ENCODE peak calls at places on chromosome 16, in four cellular contexts. J is lower lobe of right lung, V is HuH-7, O is tibial artery. W is an unnamed sample.

GRCh38 chr16:50209548-50210265 is 56.6 kb downstream of the TENT4B start:
- DNase-seq in O (no peak), J (no peak), V (no peak), W (peak; percentile 46)

GRCh38 chr16:20763461-20764232 is at the start of gene ACSM3:
- DNase-seq in V (peak; percentile 73), O (peak; percentile 71), J (no peak), W (peak; percentile 90)

GRCh38 chr16:83727018-83727417 is 80.8 kb upstream of the HSBP1 start:
- DNase-seq in O (no peak), V (no peak), J (no peak), W (peak; percentile 63)

GRCh38 chr16:11175850-11176341 is 80.1 kb downstream of the SOCS1 start:
- DNase-seq in O (no peak), V (no peak), J (no peak), W (no peak)

GRCh38 chr16:2689968-2690830 is 7.9 kb downstream of the KCTD5 start:
- DNase-seq in V (no peak), O (no peak), J (peak; percentile 71), W (no peak)

GRCh38 chr16:29820271-29820701 is at the start of gene MVP:
- DNase-seq in J (peak; percentile 84), O (peak; percentile 83), V (no peak), W (no peak)

GRCh38 chr16:73047536-73048291 is at the start of gene ZFHX3:
- DNase-seq in O (peak; percentile 89), V (no peak), J (peak; percentile 84), W (no peak)

GRCh38 chr16:24610421-24610765 is 71.0 kb downstream of the RBBP6 start:
- DNase-seq in O (no peak), V (peak; percentile 33), J (no peak), W (no peak)

GRCh38 chr16:84103678-84104077 is 13.1 kb downstream of the MBTPS1 start:
- DNase-seq in V (no peak), O (no peak), J (no peak), W (no peak)

GRCh38 chr16:67902831-67903230 is 9.8 kb downstream of the PSKH1 start:
- DNase-seq in J (no peak), O (no peak), V (no peak), W (no peak)

GRCh38 chr16:583470-583814 is 6.4 kb upstream of the RAB40C start:
- DNase-seq in V (no peak), J (no peak), O (no peak), W (no peak)

GRCh38 chr16:89155184-89155679 is 16.3 kb upstream of the CDH15 start:
- DNase-seq in V (no peak), O (peak; percentile 86), J (peak; percentile 68), W (no peak)

GRCh38 chr16:2686912-2687507 is 4.7 kb downstream of the KCTD5 start:
- DNase-seq in V (peak; percentile 4), J (peak; percentile 79), O (peak; percentile 76), W (peak; percentile 69)

GRCh38 chr16:13136896-13137295 is 235.5 kb downstream of the SHISA9 start:
- DNase-seq in J (no peak), V (no peak), O (no peak), W (no peak)

GRCh38 chr16:3095869-3096268 is 3.2 kb downstream of the ZSCAN10 start:
- DNase-seq in J (peak; percentile 71), O (no peak), V (peak; percentile 60), W (peak; percentile 40)

W was measured in GF-D8.